ENCODE peak calls at places on chromosomes 6 and 20, in four cellular contexts. Y, O, U and C are unnamed samples.

GRCh38 chr20:50438986-50439407 is 71.2 kb upstream of the PTPN1 start:
- DNase-seq in Y (peak; percentile 100), O (no peak), U (no peak), C (no peak)

GRCh38 chr6:43836507-43836906 is 66.5 kb downstream of the VEGFA start:
- DNase-seq in Y (peak; percentile 38), O (no peak), U (no peak), C (no peak)

GRCh38 chr6:474454-475185 is 83.1 kb downstream of the IRF4 start:
- DNase-seq in Y (peak; percentile 3), O (no peak), U (no peak), C (no peak)

GRCh38 chr20:18443841-18444240 is 23.0 kb downstream of the DZANK1 start:
- DNase-seq in Y (peak; percentile 8), O (no peak), U (no peak), C (no peak)

GRCh38 chr6:2999005-2999620 is 581 bp upstream of the NQO2 start:
- DNase-seq in Y (peak; percentile 91), O (peak; percentile 96), U (no peak), C (no peak)

GRCh38 chr20:826695-827323 is 6.7 kb upstream of the FAM110A start:
- DNase-seq in Y (no peak), O (peak; percentile 72), U (no peak), C (no peak)

GRCh38 chr20:57435498-57436222 is 44.5 kb downstream of the RBM38 start:
- DNase-seq in Y (peak; percentile 84), O (no peak), U (peak; percentile 71), C (peak; percentile 94)

GRCh38 chr20:43973671-43974450 is 59.2 kb downstream of the TOX2 start:
- DNase-seq in Y (no peak), O (no peak), U (no peak), C (no peak)

GRCh38 chr20:22908437-22908836 is 126.7 kb upstream of the SSTR4 start:
- DNase-seq in Y (no peak), O (no peak), U (no peak), C (no peak)

GRCh38 chr20:61886721-61887658 is 178.7 kb downstream of the TAF4 start:
- DNase-seq in Y (peak; percentile 10), O (no peak), U (no peak), C (no peak)

GRCh38 chr20:62739581-62740285 is 31.1 kb downstream of the NTSR1 start:
- DNase-seq in Y (no peak), O (peak; percentile 90), U (peak; percentile 28), C (no peak)

GRCh38 chr6:130076512-130076911 is 58.1 kb downstream of the L3MBTL3 start:
- DNase-seq in Y (peak; percentile 3), O (no peak), U (no peak), C (no peak)

GRCh38 chr6:138517635-138518034 is 18.3 kb upstream of the NHSL1 start:
- DNase-seq in Y (peak; percentile 74), O (no peak), U (no peak), C (no peak)

GRCh38 chr6:14458669-14459266 is 341.2 kb downstream of the CD83 start:
- DNase-seq in Y (peak; percentile 75), O (no peak), U (no peak), C (no peak)

GRCh38 chr20:37579091-37579490 is 51.4 kb upstream of the BLCAP start:
- DNase-seq in Y (no peak), O (no peak), U (no peak), C (no peak)

GRCh38 chr6:85574932-85575598 is 18.6 kb downstream of the SNX14 start:
- DNase-seq in Y (peak; percentile 84), O (no peak), U (no peak), C (no peak)

GRCh38 chr20:32368930-32369329 is 10.8 kb downstream of the ASXL1 start:
- DNase-seq in Y (no peak), O (no peak), U (no peak), C (no peak)

GRCh38 chr6:32177182-32177787 is 920 bp upstream of the RNF5 start:
- DNase-seq in Y (no peak), O (no peak), U (peak; percentile 59), C (no peak)

GRCh38 chr20:18647777-18648176 is 59.9 kb downstream of the DTD1 start:
- DNase-seq in Y (no peak), O (no peak), U (no peak), C (no peak)

GRCh38 chr6:43297644-43298564 is at the start of gene SLC22A7:
- DNase-seq in Y (no peak), O (no peak), U (peak; percentile 89), C (no peak)

GRCh38 chr6:40671338-40672050 is 84.3 kb upstream of the LRFN2 start:
- DNase-seq in Y (no peak), O (no peak), U (no peak), C (no peak)

GRCh38 chr20:46710149-46710913 is 882 bp downstream of the SLC2A10 start:
- DNase-seq in Y (no peak), O (peak; percentile 68), U (no peak), C (no peak)

GRCh38 chr6:159110013-159110412 is 59.2 kb upstream of the FNDC1 start:
- DNase-seq in Y (peak; percentile 65), O (peak; percentile 62), U (no peak), C (no peak)

GRCh38 chr6:142406131-142406530 is 104.3 kb downstream of the ADGRG6 start:
- DNase-seq in Y (no peak), O (no peak), U (no peak), C (no peak)

GRCh38 chr20:36113566-36114247 is 40.8 kb upstream of the EPB41L1 start:
- DNase-seq in Y (no peak), O (no peak), U (no peak), C (no peak)

GRCh38 chr20:40286991-40287531 is 402.0 kb downstream of the MAFB start:
- DNase-seq in Y (peak; percentile 97), O (peak; percentile 94), U (peak; percentile 90), C (peak; percentile 65)

GRCh38 chr20:24783631-24784492 is 165.2 kb upstream of the CST7 start:
- DNase-seq in Y (no peak), O (peak; percentile 62), U (no peak), C (no peak)

GRCh38 chr20:5557123-5557522 is 193.1 kb upstream of the SHLD1 start:
- DNase-seq in Y (peak; percentile 59), O (no peak), U (peak; percentile 46), C (peak; percentile 24)

DNA sequence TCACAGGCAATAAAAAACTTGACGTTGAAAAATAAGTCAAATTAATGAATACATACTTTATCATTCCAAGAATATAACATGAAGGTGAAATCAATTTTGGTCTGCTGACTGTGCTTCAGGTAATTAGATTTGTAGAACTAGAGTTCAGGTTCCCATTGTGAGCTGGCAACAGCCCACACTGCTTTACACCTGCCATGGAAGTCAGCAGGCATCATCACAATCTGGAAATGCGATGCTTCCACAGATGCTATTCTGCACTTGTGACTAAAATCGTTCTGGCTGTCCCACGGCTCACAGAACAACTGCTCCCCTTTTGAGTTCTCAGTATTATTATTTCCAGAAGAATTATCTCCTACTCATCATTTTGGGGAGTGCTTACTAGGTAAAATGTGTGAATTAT is 62.6 kb upstream of the THEMIS start:
- DNase-seq in Y (no peak), O (no peak), U (no peak), C (no peak)
- TF ChIP-seq CTCF in Y (no peak), O (no peak), U (no peak), C (no peak)

GRCh38 chr6:145815875-145816274 is 1.3 kb upstream of the FBXO30 start:
- DNase-seq in Y (no peak), O (no peak), U (no peak), C (no peak)

GRCh38 chr6:145815351-145815772 is 767 bp upstream of the FBXO30 start:
- DNase-seq in Y (no peak), O (no peak), U (no peak), C (no peak)

GRCh38 chr6:145814501-145815350 is at the start of gene FBXO30:
- DNase-seq in Y (peak; percentile 90), O (peak; percentile 96), U (peak; percentile 90), C (peak; percentile 88)

GRCh38 chr6:145814035-145814500 is 527 bp downstream of the FBXO30 start:
- DNase-seq in Y (peak; percentile 57), O (no peak), U (peak; percentile 59), C (peak; percentile 12)

GRCh38 chr6:145816392-145816791 is 1.8 kb upstream of the FBXO30 start:
- DNase-seq in Y (no peak), O (no peak), U (no peak), C (no peak)
- H3K4me3 ChIP-seq in Y (no peak overlapping the region), O (no peak overlapping the region), U (no peak overlapping the region), C (no peak overlapping the region)

GRCh38 chr6:134063121-134063965 is 10.9 kb upstream of the SLC2A12 start:
- DNase-seq in Y (no peak), O (no peak), U (no peak), C (no peak)

GRCh38 chr6:134061440-134061839 is 9.0 kb upstream of the SLC2A12 start:
- DNase-seq in Y (no peak), O (no peak), U (peak; percentile 33), C (no peak)

GRCh38 chr6:134063966-134064445 is 11.6 kb upstream of the SLC2A12 start:
- DNase-seq in Y (peak; percentile 75), O (no peak), U (peak; percentile 46), C (peak; percentile 25)

GRCh38 chr6:134064461-134064860 is 12.0 kb upstream of the SLC2A12 start:
- DNase-seq in Y (no peak), O (no peak), U (no peak), C (no peak)

DNA sequence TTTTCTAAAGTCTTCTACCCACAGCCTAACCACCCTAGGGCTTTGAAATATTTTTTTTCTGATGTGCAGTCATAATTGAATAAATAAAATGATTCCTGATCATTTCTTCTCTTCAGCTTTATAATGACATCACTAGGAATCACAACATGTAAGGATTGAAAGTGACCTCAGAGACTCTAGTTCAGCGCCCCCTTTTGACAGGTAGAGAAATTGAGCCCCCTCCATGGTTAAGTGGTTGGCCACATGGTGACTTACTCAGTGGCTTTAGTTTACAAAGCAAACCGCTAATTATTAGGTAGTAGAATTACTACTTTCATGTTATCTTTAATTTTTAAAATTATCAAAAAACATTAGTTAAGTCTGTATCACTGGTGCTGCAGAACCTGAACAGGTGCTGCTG is 13.3 kb upstream of the SLC2A12 start:
- DNase-seq in Y (peak; percentile 51), O (no peak), U (no peak), C (no peak)
- TF ChIP-seq CTCF in Y (peak; percentile 48), O (no peak), U (no peak), C (no peak)

GRCh38 chr20:29410805-29411457 is 1846.5 kb upstream of the DEFB115 start:
- DNase-seq in Y (no peak), O (no peak), U (peak; percentile 28), C (no peak)
- H3K4me3 ChIP-seq in Y (no peak overlapping the region), O (peak overlapping the region; percentile 17), U (peak overlapping the region; percentile 20), C (no peak overlapping the region)

GRCh38 chr6:38460216-38460615 is 179.5 kb downstream of the BTBD9 start:
- DNase-seq in Y (peak; percentile 34), O (no peak), U (no peak), C (no peak)

GRCh38 chr6:38453302-38453701 is 186.4 kb downstream of the BTBD9 start:
- DNase-seq in Y (no peak), O (no peak), U (no peak), C (no peak)

DNA sequence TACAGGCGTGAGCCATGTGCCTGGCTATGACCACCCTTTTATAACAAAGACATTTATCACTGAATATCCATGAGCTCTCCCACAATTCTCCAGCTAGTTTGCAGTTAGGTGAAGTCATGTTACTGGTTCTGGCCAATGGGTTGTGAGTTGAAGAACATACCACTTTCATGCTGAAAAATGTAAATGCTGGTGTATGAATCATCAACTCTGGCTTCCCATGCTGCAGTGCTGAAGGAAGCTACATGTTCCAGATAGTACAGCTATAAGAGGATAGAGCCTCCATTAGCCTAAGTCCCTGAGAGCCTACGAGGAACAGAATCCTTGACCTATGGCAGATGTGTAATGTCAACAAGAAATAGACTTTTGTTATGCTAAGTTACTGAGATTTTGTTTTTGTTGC is 180.4 kb downstream of the BTBD9 start:
- DNase-seq in Y (peak; percentile 23), O (no peak), U (no peak), C (no peak)
- TF ChIP-seq CTCF in Y (no peak), O (no peak), U (no peak), C (no peak)